ENCODE peak calls at places on chromosomes 7 and 10, in four cellular contexts. R, Z, K and I are unnamed samples.

GRCh38 chr10:19488592-19489280 is 327.5 kb upstream of the PLXDC2 start:
- DNase-seq in Z (no peak), K (no peak), R (peak), I (no peak)

GRCh38 chr7:151723321-151723720 is 153.6 kb downstream of the PRKAG2 start:
- DNase-seq in R (no peak), Z (no peak), K (no peak), I (no peak)

GRCh38 chr7:71208881-71209280 is 76.9 kb downstream of the GALNT17 start:
- DNase-seq in R (no peak), Z (no peak), K (no peak), I (no peak)

GRCh38 chr7:91832493-91833045 is 47.9 kb downstream of the MTERF1 start:
- DNase-seq in K (no peak), R (no peak), Z (no peak), I (no peak)

GRCh38 chr7:44622342-44623151 is 16.1 kb downstream of the OGDH start:
- DNase-seq in R (no peak), Z (peak), K (no peak), I (no peak)

GRCh38 chr7:24820730-24821044 is 63.4 kb upstream of the GSDME start:
- DNase-seq in Z (peak), R (no peak), K (no peak), I (no peak)

GRCh38 chr10:17847586-17848296 is 38.6 kb downstream of the MRC1 start:
- DNase-seq in Z (no peak), R (no peak), K (no peak), I (no peak)

GRCh38 chr7:18541189-18541870 is 45.8 kb downstream of the HDAC9 start:
- DNase-seq in R (no peak), Z (no peak), K (no peak), I (no peak)

GRCh38 chr10:31490858-31491504 is 172.0 kb downstream of the ZEB1 start:
- DNase-seq in Z (no peak), K (no peak), R (no peak), I (no peak)

GRCh38 chr7:39832519-39833085 is 117.5 kb upstream of the CDK13 start:
- DNase-seq in Z (no peak), R (no peak), K (no peak), I (no peak)

GRCh38 chr7:43619213-43620012 is 36.5 kb downstream of the STK17A start:
- DNase-seq in R (no peak), Z (no peak), K (no peak), I (no peak)

GRCh38 chr10:43817368-43817767 is 168.7 kb upstream of the ZNF32 start:
- DNase-seq in R (no peak), K (no peak), Z (no peak), I (no peak)

GRCh38 chr10:93475871-93476270 is 6.3 kb downstream of the MYOF start:
- DNase-seq in Z (peak), R (no peak), K (no peak), I (no peak)

GRCh38 chr7:128903621-128904361 is 6.7 kb downstream of the KCP start:
- DNase-seq in Z (no peak), K (no peak), R (no peak), I (no peak)

GRCh38 chr10:96986200-96986856 is 154.2 kb downstream of the LCOR start:
- DNase-seq in K (no peak), Z (no peak), R (no peak), I (no peak)

GRCh38 chr7:29449569-29450260 is 113.9 kb upstream of the PRR15 start:
- DNase-seq in R (no peak), Z (peak), K (no peak), I (no peak)

GRCh38 chr7:103613655-103614642 is 167.9 kb upstream of the SLC26A5 start:
- DNase-seq in R (no peak), Z (no peak), K (no peak), I (no peak)

GRCh38 chr10:16470747-16471146 is 33.9 kb downstream of the PTER start:
- DNase-seq in Z (no peak), K (peak), R (no peak), I (no peak)

GRCh38 chr10:101323495-101323894 is 30.5 kb upstream of the BTRC start:
- DNase-seq in K (no peak), Z (no peak), R (no peak), I (no peak)

GRCh38 chr7:150876817-150877526 is 24.7 kb downstream of the AOC1 start:
- DNase-seq in K (peak), R (peak), Z (peak), I (no peak)

GRCh38 chr7:29482056-29482455 is 81.6 kb upstream of the PRR15 start:
- DNase-seq in K (no peak), Z (no peak), R (no peak), I (no peak)

GRCh38 chr7:46157414-46157813 is 236.3 kb upstream of the IGFBP3 start:
- DNase-seq in K (no peak), Z (no peak), R (no peak), I (no peak)

GRCh38 chr7:91327341-91327740 is 63.1 kb downstream of the FZD1 start:
- DNase-seq in Z (no peak), K (no peak), R (no peak), I (no peak)

GRCh38 chr7:102119213-102119651 is 167.4 kb upstream of the SH2B2 start:
- DNase-seq in Z (no peak), K (no peak), R (no peak), I (no peak)

GRCh38 chr10:71269301-71270288 is 49.5 kb upstream of the SLC29A3 start:
- DNase-seq in K (no peak), Z (no peak), R (no peak), I (no peak)
- TF ChIP-seq CTCF in K (no peak), Z (no peak), R (no peak), I (no peak)

GRCh38 chr10:86867149-86867548 is 90.3 kb downstream of the MMRN2 start:
- DNase-seq in Z (no peak), R (no peak), K (no peak), I (no peak)

GRCh38 chr10:86870679-86871078 is 86.7 kb downstream of the MMRN2 start:
- DNase-seq in K (no peak), Z (no peak), R (no peak), I (no peak)

GRCh38 chr10:86871563-86872183 is 85.7 kb downstream of the MMRN2 start:
- DNase-seq in K (no peak), Z (no peak), R (no peak), I (no peak)

GRCh38 chr10:86872757-86873156 is 84.7 kb downstream of the MMRN2 start:
- DNase-seq in Z (no peak), R (no peak), K (peak), I (no peak)

GRCh38 chr10:86868353-86868752 is 89.1 kb downstream of the MMRN2 start:
- DNase-seq in Z (no peak), R (peak), K (no peak), I (no peak)
- TF ChIP-seq CTCF in Z (no peak), R (no peak), K (no peak), I (no peak)

GRCh38 chr7:138449580-138449979 is 10.5 kb upstream of the TRIM24 start:
- DNase-seq in R (no peak), Z (no peak), K (no peak), I (no peak)
- TF ChIP-seq CTCF in R (peak), Z (peak), K (no peak), I (no peak)

GRCh38 chr7:99876933-99877332 is at the start of gene OR2AE1:
- DNase-seq in Z (no peak), R (no peak), K (no peak), I (no peak)

GRCh38 chr7:99881370-99881769 is 4.5 kb upstream of the OR2AE1 start:
- DNase-seq in Z (no peak), R (no peak), K (no peak), I (no peak)

DNA sequence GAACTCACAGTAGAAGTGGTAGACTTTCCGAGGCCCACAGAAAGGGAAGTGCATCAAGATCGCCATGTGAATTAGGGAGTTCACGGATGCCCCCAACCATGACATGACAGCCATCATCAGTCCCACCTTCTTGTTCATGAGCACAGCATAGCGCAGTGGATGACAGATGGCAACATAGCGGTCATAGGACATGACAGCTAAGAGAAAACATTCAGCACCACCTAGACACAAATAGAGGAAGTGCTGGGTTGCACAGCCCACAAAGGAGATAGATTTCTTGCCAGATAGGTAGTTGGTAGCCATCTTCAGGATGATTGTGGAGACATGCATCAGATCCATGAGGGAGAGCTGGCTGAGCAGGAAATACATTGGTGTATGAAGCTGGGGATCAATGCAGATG is 342 bp downstream of the OR2AE1 start:
- DNase-seq in K (no peak), Z (no peak), R (no peak), I (no peak)
- TF ChIP-seq CTCF in K (no peak), Z (no peak), R (no peak), I (no peak)

GRCh38 chr10:54063514-54063913 is 737.5 kb downstream of the PCDH15 start:
- DNase-seq in K (no peak), Z (no peak), R (no peak), I (no peak)

GRCh38 chr10:54066646-54067045 is 734.4 kb downstream of the PCDH15 start:
- DNase-seq in K (no peak), R (no peak), Z (no peak), I (no peak)

GRCh38 chr10:54064215-54064614 is 736.8 kb downstream of the PCDH15 start:
- DNase-seq in Z (no peak), R (no peak), K (no peak), I (no peak)

GRCh38 chr10:54065106-54065505 is 735.9 kb downstream of the PCDH15 start:
- DNase-seq in K (no peak), R (no peak), Z (no peak), I (no peak)

GRCh38 chr10:54067361-54067760 is 733.7 kb downstream of the PCDH15 start:
- DNase-seq in K (no peak), Z (no peak), R (no peak), I (no peak)
- TF ChIP-seq CTCF in K (no peak), Z (no peak), R (no peak), I (no peak)

GRCh38 chr7:37832194-37832593 is 16.2 kb upstream of the NME8 start:
- DNase-seq in R (peak), K (peak), Z (peak), I (no peak)
- TF ChIP-seq CTCF in R (no peak), K (no peak), Z (no peak), I (no peak)

GRCh38 chr7:98531717-98532116 is 85.4 kb upstream of the NPTX2 start:
- DNase-seq in R (no peak), Z (no peak), K (no peak), I (no peak)
- TF ChIP-seq CTCF in R (no peak), Z (no peak), K (no peak), I (no peak)

GRCh38 chr10:6416892-6417512 is 163.1 kb downstream of the PRKCQ start:
- DNase-seq in K (no peak), R (no peak), Z (peak), I (no peak)
- TF ChIP-seq CTCF in K (no peak), R (peak), Z (peak), I (no peak)

DNA sequence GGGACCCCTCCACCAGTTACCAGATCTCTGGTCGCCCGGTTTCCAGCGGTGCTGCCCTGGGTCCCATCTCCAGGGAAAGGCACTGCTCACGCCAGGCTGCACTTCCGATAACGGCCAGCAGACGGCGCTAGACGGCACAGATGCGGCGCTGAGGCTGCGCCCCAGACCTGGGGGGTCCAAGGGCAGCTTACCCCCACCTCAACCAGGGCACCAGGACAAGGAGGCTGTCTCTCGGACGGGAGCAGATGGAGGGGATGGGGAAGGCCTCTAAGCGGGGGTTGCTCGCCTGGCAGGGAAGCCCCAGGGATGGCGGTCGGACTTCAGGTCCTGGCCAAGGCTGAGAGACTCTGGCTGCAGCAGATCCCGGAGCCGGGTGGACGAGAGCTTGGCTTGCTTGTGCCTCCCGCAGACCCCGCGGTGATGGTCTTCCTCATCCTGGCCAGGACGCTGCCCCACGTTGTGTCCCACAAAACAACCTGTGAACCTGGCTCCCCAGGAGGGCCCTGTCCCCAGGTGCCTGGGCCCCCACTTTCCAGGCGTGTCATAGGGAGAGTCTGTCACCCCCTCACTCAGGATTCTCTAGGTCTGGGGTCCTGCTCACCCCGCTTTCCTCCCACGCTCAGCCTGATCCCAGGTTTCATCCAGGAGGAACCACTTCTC is 23.9 kb upstream of the ZNF716 start:
- DNase-seq in K (no peak), Z (no peak), R (no peak), I (no peak)
- TF ChIP-seq CTCF in K (no peak), Z (no peak), R (peak), I (no peak)

GRCh38 chr7:4766666-4767530 is 8.5 kb upstream of the AP5Z1 start:
- DNase-seq in Z (no peak), R (no peak), K (no peak), I (no peak)

GRCh38 chr7:4764402-4765007 is 10.9 kb upstream of the AP5Z1 start:
- DNase-seq in R (no peak), Z (no peak), K (no peak), I (no peak)

GRCh38 chr7:4763794-4764185 is 11.6 kb upstream of the AP5Z1 start:
- DNase-seq in Z (no peak), R (no peak), K (no peak), I (no peak)

GRCh38 chr7:4763091-4763793 is 12.2 kb upstream of the AP5Z1 start:
- DNase-seq in K (no peak), Z (no peak), R (no peak), I (no peak)

DNA sequence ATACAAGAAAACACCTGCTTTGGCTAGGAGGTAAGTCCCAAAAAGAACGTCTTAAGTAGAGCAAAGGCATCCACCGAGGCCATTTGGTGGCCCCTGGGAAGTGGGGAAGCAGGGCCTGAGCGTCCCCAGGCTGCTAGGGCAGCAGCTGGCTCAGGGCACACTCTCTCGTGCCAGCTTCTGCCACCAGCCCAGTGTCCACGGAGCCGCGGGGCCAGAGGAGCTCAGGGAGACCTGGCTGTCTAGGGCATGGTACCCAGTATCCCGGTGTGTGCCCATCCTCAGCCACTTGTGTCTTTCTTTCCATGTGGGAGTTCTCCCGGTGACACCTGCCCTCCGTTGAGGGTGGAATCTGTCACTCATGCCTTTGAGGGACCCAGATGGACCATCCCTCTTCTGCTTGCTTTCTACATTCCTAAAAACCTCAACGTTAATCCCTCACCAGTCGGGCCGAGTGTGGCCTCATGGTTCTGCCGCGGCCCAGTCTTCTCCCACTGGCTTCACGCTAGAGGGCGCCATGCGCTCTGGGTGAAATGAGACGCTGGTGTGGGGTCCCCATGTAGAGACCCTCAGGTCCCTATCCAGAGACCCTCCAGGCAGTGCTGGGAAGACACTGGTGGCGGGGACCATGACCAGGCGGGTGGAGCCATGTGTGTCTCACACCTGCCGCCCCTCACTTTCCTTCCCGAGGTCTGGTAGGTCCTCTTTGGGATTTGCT is 9.5 kb upstream of the AP5Z1 start:
- DNase-seq in K (no peak), R (no peak), Z (no peak), I (no peak)
- TF ChIP-seq CTCF in K (no peak), R (no peak), Z (no peak), I (no peak)